ENCODE peak calls at places on chromosomes 6 and 20, in four cellular contexts. A is GM12878, K is WTC11, J is K562. Q is an unnamed sample.

GRCh38 chr20:35739294-35740163 is 2.5 kb downstream of the RBM39 start:
- DNase-seq in K (no peak), J (peak), A (no peak), Q (peak)

GRCh38 chr20:57787151-57787968 is 77.5 kb upstream of the PMEPA1 start:
- DNase-seq in A (no peak), J (no peak), K (no peak), Q (no peak)

GRCh38 chr6:169140986-169141495 is 112.6 kb downstream of the THBS2 start:
- DNase-seq in J (no peak), K (no peak), A (no peak), Q (no peak)

GRCh38 chr6:130132286-130132701 is 90.5 kb downstream of the SAMD3 start:
- DNase-seq in K (no peak), A (no peak), J (no peak), Q (no peak)

GRCh38 chr20:36214684-36215256 is 21.5 kb upstream of the AAR2 start:
- DNase-seq in K (peak), J (peak), A (no peak), Q (peak)

GRCh38 chr6:2840794-2841061 is 935 bp downstream of the SERPINB1 start:
- DNase-seq in K (no peak), A (no peak), J (no peak), Q (no peak)

GRCh38 chr6:62652692-62653328 is 366.8 kb upstream of the KHDRBS2 start:
- DNase-seq in A (no peak), K (no peak), J (peak), Q (no peak)

GRCh38 chr20:13610205-13610604 is 28.5 kb downstream of the TASP1 start:
- DNase-seq in A (no peak), K (peak), J (peak), Q (peak)

GRCh38 chr20:846894-847278 is 13.4 kb downstream of the FAM110A start:
- DNase-seq in K (no peak), J (no peak), A (no peak), Q (no peak)

GRCh38 chr6:130178692-130179091 is 44.1 kb downstream of the SAMD3 start:
- DNase-seq in J (peak), A (no peak), K (no peak), Q (peak)

GRCh38 chr6:83055366-83055964 is 10.2 kb downstream of the UBE3D start:
- DNase-seq in A (no peak), J (peak), K (peak), Q (peak)

GRCh38 chr6:56490994-56491393 is 151.7 kb downstream of the DST start:
- DNase-seq in K (no peak), J (no peak), A (no peak), Q (no peak)

GRCh38 chr20:717817-718216 is 42.2 kb upstream of the SCRT2 start:
- DNase-seq in A (no peak), J (no peak), K (no peak), Q (no peak)

GRCh38 chr6:154615483-154616025 is 105.1 kb upstream of the CNKSR3 start:
- DNase-seq in A (no peak), K (peak), J (peak), Q (peak)

GRCh38 chr20:47421076-47421475 is 64.6 kb upstream of the ZMYND8 start:
- DNase-seq in K (no peak), A (no peak), J (no peak), Q (no peak)

GRCh38 chr6:140436023-140436811 is 1061.8 kb upstream of the CITED2 start:
- DNase-seq in A (no peak), K (peak), J (no peak), Q (no peak)

GRCh38 chr6:67812693-67813092 is 822.4 kb upstream of the ADGRB3 start:
- DNase-seq in A (no peak), K (no peak), J (no peak), Q (no peak)

GRCh38 chr6:9085054-9085746 is 649.9 kb upstream of the SLC35B3 start:
- DNase-seq in A (no peak), J (no peak), K (no peak), Q (no peak)

GRCh38 chr6:158290040-158290439 is 22.2 kb upstream of the TULP4 start:
- DNase-seq in A (peak), K (no peak), J (no peak), Q (no peak)

GRCh38 chr6:151502499-151502898 is 8.7 kb downstream of the CCDC170 start:
- DNase-seq in J (no peak), A (no peak), K (no peak), Q (no peak)

GRCh38 chr6:125310994-125311649 is 9.4 kb upstream of the HDDC2 start:
- DNase-seq in A (no peak), J (peak), K (no peak), Q (peak)

GRCh38 chr20:63596423-63596822 is 22.4 kb upstream of the HELZ2 start:
- DNase-seq in J (no peak), A (no peak), K (no peak), Q (no peak)

GRCh38 chr6:44594471-44594870 is 207.0 kb downstream of the CDC5L start:
- DNase-seq in K (peak), A (no peak), J (no peak), Q (no peak)

GRCh38 chr6:142893088-142893487 is 51.9 kb downstream of the HIVEP2 start:
- DNase-seq in J (no peak), A (no peak), K (no peak), Q (no peak)

GRCh38 chr20:52775786-52776185 is 196.4 kb upstream of the TSHZ2 start:
- DNase-seq in J (no peak), A (no peak), K (no peak), Q (no peak)

GRCh38 chr20:51331466-51331865 is 211.1 kb downstream of the NFATC2 start:
- DNase-seq in A (no peak), K (no peak), J (no peak), Q (no peak)

GRCh38 chr6:15484115-15484514 is 178.7 kb downstream of the DTNBP1 start:
- DNase-seq in A (no peak), J (no peak), K (no peak), Q (no peak)

GRCh38 chr6:158869010-158869603 is 49.9 kb upstream of the EZR start:
- DNase-seq in J (no peak), A (peak), K (no peak), Q (no peak)

DNA sequence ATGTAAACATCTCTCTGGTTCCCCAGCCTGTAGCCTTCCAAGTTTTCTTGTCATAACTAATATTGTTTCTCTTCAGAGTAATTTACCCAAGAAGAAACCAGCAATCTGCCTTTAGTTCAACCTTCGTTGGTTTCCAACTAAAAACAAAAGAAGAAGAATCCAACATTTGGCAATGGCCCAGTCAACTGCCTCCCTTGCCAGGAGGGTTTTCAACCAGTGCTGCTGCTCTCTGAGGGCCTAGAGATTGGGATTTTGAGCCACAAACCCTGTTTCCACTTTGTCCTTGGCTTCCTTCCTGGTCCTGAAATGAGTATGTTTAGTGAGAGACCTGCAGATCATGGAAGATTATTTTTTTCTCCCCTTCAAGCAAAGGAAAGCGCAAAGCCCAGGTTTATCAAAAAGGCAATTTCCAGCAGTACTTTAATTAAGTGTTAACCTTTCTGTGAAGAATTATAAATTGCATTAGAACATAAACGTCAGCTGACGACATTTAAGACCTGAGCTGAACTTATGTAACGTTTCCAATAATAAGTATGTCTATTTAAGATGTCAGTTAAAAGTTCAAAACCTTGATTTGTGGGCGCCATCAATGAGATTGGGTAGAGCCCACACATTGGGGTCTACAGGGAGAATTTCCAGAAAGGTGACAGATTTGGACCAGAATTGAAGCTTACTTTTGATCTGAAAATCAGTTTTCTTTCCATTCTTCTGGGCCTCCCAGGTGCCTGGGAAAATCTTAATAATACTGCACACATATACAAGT is 396.0 kb upstream of the CNR1 start:
- DNase-seq in J (no peak), A (no peak), K (no peak), Q (no peak)
- TF ChIP-seq CBFB in J (no peak), A (no peak), K (no peak), Q (no peak)

GRCh38 chr6:96836579-96837137 is 619 bp downstream of the GPR63 start:
- DNase-seq in J (peak), A (no peak), K (no peak), Q (no peak)
- TF ChIP-seq CBFB in J (no peak), A (no peak), K (no peak), Q (no peak)

GRCh38 chr20:61941721-61942405 is 123.8 kb downstream of the TAF4 start:
- DNase-seq in J (no peak), K (peak), A (no peak), Q (no peak)

GRCh38 chr20:61939691-61940360 is 125.9 kb downstream of the TAF4 start:
- DNase-seq in A (no peak), J (no peak), K (peak), Q (no peak)

GRCh38 chr20:61940491-61940890 is 125.2 kb downstream of the TAF4 start:
- DNase-seq in A (no peak), J (no peak), K (peak), Q (no peak)

GRCh38 chr20:61942526-61942925 is 123.2 kb downstream of the TAF4 start:
- DNase-seq in J (no peak), A (no peak), K (peak), Q (no peak)

GRCh38 chr20:61940976-61941720 is 124.5 kb downstream of the TAF4 start:
- DNase-seq in K (peak), A (no peak), J (no peak), Q (no peak)
- TF ChIP-seq CBFB in K (no peak), A (no peak), J (no peak), Q (no peak)

GRCh38 chr20:49852522-49853055 is 40.0 kb downstream of the SLC9A8 start:
- DNase-seq in J (no peak), K (no peak), A (no peak), Q (no peak)

GRCh38 chr20:49851234-49851755 is 38.7 kb downstream of the SLC9A8 start:
- DNase-seq in A (no peak), J (no peak), K (no peak), Q (no peak)

GRCh38 chr20:49851991-49852390 is 39.4 kb downstream of the SLC9A8 start:
- DNase-seq in K (no peak), A (no peak), J (no peak), Q (no peak)

GRCh38 chr20:49854190-49854875 is 41.7 kb downstream of the SLC9A8 start:
- DNase-seq in J (no peak), K (no peak), A (no peak), Q (no peak)

GRCh38 chr20:49853640-49854039 is 41.0 kb downstream of the SLC9A8 start:
- DNase-seq in J (no peak), A (no peak), K (peak), Q (no peak)
- TF ChIP-seq CBFB in J (no peak), A (no peak), K (no peak), Q (no peak)

GRCh38 chr6:117130125-117130524 is 135.2 kb upstream of the VGLL2 start:
- DNase-seq in J (no peak), K (no peak), A (no peak), Q (no peak)
- TF ChIP-seq CBFB in J (no peak), K (no peak), A (no peak), Q (no peak)

GRCh38 chr6:28161410-28162079 is 19.9 kb downstream of the ZKSCAN8 start:
- DNase-seq in J (peak), K (peak), A (peak), Q (peak)
- TF ChIP-seq CBFB in J (no peak), K (no peak), A (no peak), Q (peak)

DNA sequence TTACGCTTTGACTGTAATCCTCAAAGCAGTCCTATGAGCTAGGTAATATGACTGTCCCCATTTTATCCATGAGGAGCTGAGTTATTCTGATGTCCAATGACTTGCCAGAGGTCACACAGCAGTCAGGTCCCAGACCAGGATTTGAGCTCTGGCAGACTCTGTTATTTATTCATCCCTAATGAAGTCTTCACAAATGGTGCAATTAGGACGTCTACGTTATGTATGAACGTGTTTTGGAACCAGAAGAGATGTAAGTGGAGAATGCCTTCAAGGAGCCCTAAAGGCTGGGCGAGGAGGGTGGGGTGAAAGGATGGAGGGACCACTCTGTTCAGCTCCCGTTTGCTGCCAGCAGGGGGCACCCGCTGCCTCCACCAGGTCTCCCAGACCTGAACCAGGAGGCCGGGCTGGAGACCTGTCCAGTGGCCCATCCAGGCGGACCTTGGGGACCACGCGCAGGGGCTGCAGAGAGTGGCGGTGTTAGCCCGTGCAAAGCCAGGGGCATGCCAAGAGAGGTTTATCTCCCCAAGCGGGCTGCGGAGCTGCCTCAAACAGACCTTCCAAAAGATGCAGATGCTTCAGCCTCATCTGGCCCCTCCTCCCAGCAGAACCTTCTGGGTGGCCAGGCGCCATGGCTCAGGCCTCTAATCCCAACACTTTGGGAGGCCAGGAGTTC is 15.2 kb upstream of the ZNF335 start:
- DNase-seq in J (peak), A (no peak), K (peak), Q (peak)
- TF ChIP-seq CBFB in J (no peak), A (no peak), K (no peak), Q (no peak)

GRCh38 chr6:133041020-133041419 is 200.1 kb upstream of the EYA4 start:
- DNase-seq in A (no peak), K (no peak), J (peak), Q (no peak)

GRCh38 chr6:133042550-133043120 is 198.5 kb upstream of the EYA4 start:
- DNase-seq in J (no peak), K (no peak), A (no peak), Q (no peak)

GRCh38 chr6:133034509-133035206 is 206.5 kb upstream of the EYA4 start:
- DNase-seq in K (no peak), J (no peak), A (no peak), Q (peak)

GRCh38 chr6:133040025-133040838 is 200.9 kb upstream of the EYA4 start:
- DNase-seq in K (peak), A (no peak), J (peak), Q (peak)
- TF ChIP-seq CBFB in K (no peak), A (no peak), J (no peak), Q (no peak)

DNA sequence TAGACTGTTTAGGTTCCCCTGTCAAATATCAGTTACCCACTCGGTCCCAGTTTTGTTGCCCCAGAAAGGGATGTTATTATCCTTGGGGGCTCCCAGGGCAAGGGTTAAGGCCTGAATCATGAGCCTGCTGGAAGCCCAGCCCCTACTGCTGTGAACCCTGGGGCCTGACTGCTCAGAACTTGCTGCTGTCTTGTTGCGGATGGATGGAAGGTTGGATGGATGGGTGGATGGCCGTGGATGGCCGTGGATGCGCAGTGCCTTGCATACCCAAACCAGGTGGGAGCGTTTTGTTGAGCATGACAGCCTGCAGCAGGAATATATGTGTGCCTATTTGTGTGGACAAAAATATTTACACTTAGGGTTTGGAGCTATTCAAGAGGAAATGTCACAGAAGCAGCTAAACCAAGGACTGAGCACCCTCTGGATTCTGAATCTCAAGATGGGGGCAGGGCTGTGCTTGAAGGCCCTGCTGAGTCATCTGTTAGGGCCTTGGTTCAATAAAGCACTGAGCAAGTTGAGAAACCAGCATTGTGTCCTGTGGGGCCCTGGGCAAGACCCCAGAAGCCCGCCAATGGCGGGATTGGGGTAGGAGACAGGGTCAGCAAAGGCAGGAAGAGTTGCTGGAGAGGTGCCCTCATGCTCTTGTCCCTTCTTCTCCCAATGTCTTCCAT is 9.6 kb downstream of the CDC25B start:
- DNase-seq in K (no peak), J (peak), A (no peak), Q (no peak)
- TF ChIP-seq CBFB in K (no peak), J (no peak), A (no peak), Q (no peak)

Q was measured in HepG2.